ENCODE peak calls at places on chromosomes 7 and 10, in six cellular contexts. One of them, this sample, is unnamed.

GRCh38 chr10:89944138-89944537 is 242.7 kb downstream of the KIF20B start:
- DNase-seq in SJSA1: no peak
- DNase-seq in HCT116: no peak
- DNase-seq in MM.1S: no peak
- DNase-seq in tibial artery: no peak
- DNase-seq in GM23248: no peak
- DNase-seq in this sample: no peak

GRCh38 chr7:5488286-5488878 is 64.7 kb upstream of the TNRC18 start:
- DNase-seq in SJSA1: no peak
- DNase-seq in HCT116: no peak
- DNase-seq in MM.1S: no peak
- DNase-seq in tibial artery: no peak
- DNase-seq in GM23248: no peak
- DNase-seq in this sample: no peak

GRCh38 chr7:127582361-127582760 is 3.0 kb downstream of the GCC1 start:
- DNase-seq in SJSA1: no peak
- DNase-seq in HCT116: no peak
- DNase-seq in MM.1S: no peak
- DNase-seq in tibial artery: no peak
- DNase-seq in GM23248: no peak
- DNase-seq in this sample: peak; percentile 34

GRCh38 chr10:24665001-24665400 is 58.7 kb downstream of the ARHGAP21 start:
- DNase-seq in SJSA1: no peak
- DNase-seq in HCT116: no peak
- DNase-seq in MM.1S: no peak
- DNase-seq in tibial artery: no peak
- DNase-seq in GM23248: no peak
- DNase-seq in this sample: no peak

GRCh38 chr7:95950698-95951097 is 178.3 kb downstream of the DYNC1I1 start:
- DNase-seq in SJSA1: no peak
- DNase-seq in HCT116: no peak
- DNase-seq in MM.1S: no peak
- DNase-seq in tibial artery: no peak
- DNase-seq in GM23248: peak; percentile 70
- DNase-seq in this sample: no peak

GRCh38 chr7:28980504-28981281 is 22.6 kb upstream of the TRIL start:
- DNase-seq in SJSA1: no peak
- DNase-seq in HCT116: no peak
- DNase-seq in MM.1S: no peak
- DNase-seq in tibial artery: no peak
- DNase-seq in GM23248: peak; percentile 58
- DNase-seq in this sample: peak; percentile 51

GRCh38 chr7:61111-61510 is 131.3 kb upstream of the FAM20C start:
- DNase-seq in SJSA1: no peak
- DNase-seq in HCT116: no peak
- DNase-seq in MM.1S: no peak
- DNase-seq in tibial artery: no peak
- DNase-seq in GM23248: no peak
- DNase-seq in this sample: no peak

GRCh38 chr7:44854644-44855364 is 6.9 kb upstream of the H2AZ2 start:
- DNase-seq in SJSA1: no peak
- DNase-seq in HCT116: no peak
- DNase-seq in MM.1S: no peak
- DNase-seq in tibial artery: no peak
- DNase-seq in GM23248: peak; percentile 59
- DNase-seq in this sample: peak; percentile 57

GRCh38 chr7:50266893-50267386 is 37.6 kb upstream of the IKZF1 start:
- DNase-seq in SJSA1: no peak
- DNase-seq in HCT116: no peak
- DNase-seq in MM.1S: no peak
- DNase-seq in tibial artery: no peak
- DNase-seq in GM23248: no peak
- DNase-seq in this sample: no peak

GRCh38 chr7:727104-727805 is at the start of gene PRKAR1B:
- DNase-seq in SJSA1: peak; percentile 42
- DNase-seq in HCT116: no peak
- DNase-seq in MM.1S: peak; percentile 40
- DNase-seq in tibial artery: no peak
- DNase-seq in GM23248: peak; percentile 60
- DNase-seq in this sample: no peak

GRCh38 chr7:69608049-69608448 is 9.8 kb downstream of the AUTS2 start:
- DNase-seq in SJSA1: no peak
- DNase-seq in HCT116: no peak
- DNase-seq in MM.1S: no peak
- DNase-seq in tibial artery: no peak
- DNase-seq in GM23248: no peak
- DNase-seq in this sample: no peak

GRCh38 chr10:98382691-98383101 is 32.3 kb downstream of the PYROXD2 start:
- DNase-seq in SJSA1: no peak
- DNase-seq in HCT116: no peak
- DNase-seq in MM.1S: no peak
- DNase-seq in tibial artery: no peak
- DNase-seq in GM23248: peak; percentile 26
- DNase-seq in this sample: peak; percentile 37

GRCh38 chr7:3210531-3210930 is 90.5 kb upstream of the SDK1 start:
- DNase-seq in SJSA1: peak; percentile 18
- DNase-seq in HCT116: no peak
- DNase-seq in MM.1S: no peak
- DNase-seq in tibial artery: no peak
- DNase-seq in GM23248: no peak
- DNase-seq in this sample: no peak

GRCh38 chr7:85041599-85042216 is 145.1 kb downstream of the SEMA3D start:
- DNase-seq in SJSA1: peak; percentile 62
- DNase-seq in HCT116: peak; percentile 62
- DNase-seq in MM.1S: peak; percentile 50
- DNase-seq in tibial artery: peak; percentile 78
- DNase-seq in GM23248: peak; percentile 74
- DNase-seq in this sample: peak; percentile 79

GRCh38 chr7:128865996-128866877 is 3.6 kb downstream of the ATP6V1F start:
- DNase-seq in SJSA1: no peak
- DNase-seq in HCT116: no peak
- DNase-seq in MM.1S: no peak
- DNase-seq in tibial artery: no peak
- DNase-seq in GM23248: no peak
- DNase-seq in this sample: no peak

GRCh38 chr10:52778511-52779392 is 6.2 kb upstream of the MBL2 start:
- DNase-seq in SJSA1: no peak
- DNase-seq in HCT116: peak; percentile 24
- DNase-seq in MM.1S: no peak
- DNase-seq in tibial artery: peak; percentile 57
- DNase-seq in GM23248: peak; percentile 49
- DNase-seq in this sample: peak; percentile 57

GRCh38 chr7:49295136-49295535 is 370.8 kb downstream of the CDC14C start:
- DNase-seq in SJSA1: no peak
- DNase-seq in HCT116: no peak
- DNase-seq in MM.1S: peak; percentile 42
- DNase-seq in tibial artery: no peak
- DNase-seq in GM23248: peak; percentile 22
- DNase-seq in this sample: no peak

DNA sequence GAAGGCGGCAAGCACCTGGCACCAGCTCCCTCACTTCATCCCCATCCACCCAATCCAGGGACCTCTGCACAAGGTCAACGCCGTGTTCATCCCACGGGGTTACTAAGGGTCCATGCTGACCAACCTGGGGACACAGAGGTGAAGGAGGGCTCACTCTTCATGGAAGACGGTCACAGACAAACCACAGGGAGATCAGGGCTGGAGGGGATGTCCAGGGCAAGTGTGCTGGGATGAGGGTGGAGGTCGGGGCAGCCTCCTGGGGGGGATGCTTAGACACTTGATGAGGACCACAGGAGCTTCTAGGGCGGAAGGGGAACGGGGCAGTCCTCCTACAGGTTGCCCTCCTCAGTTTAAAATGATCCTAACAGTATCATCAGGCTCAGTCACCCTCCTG is 46.7 kb downstream of the FAM53B start:
- DNase-seq in SJSA1: no peak
- DNase-seq in HCT116: no peak
- DNase-seq in MM.1S: no peak
- DNase-seq in tibial artery: no peak
- DNase-seq in GM23248: no peak
- DNase-seq in this sample: no peak
- H3K4me1 ChIP-seq in SJSA1: no peaks in the 10 kb centered on the region
- H3K4me1 ChIP-seq in HCT116: no peaks in the 10 kb centered on the region
- H3K4me1 ChIP-seq in MM.1S: peaks cover 58% of the 10 kb centered on the region
- H3K4me1 ChIP-seq in tibial artery: no peaks in the 10 kb centered on the region
- H3K4me1 ChIP-seq in GM23248: no peaks in the 10 kb centered on the region
- H3K4me1 ChIP-seq in this sample: peaks cover 10% of the 10 kb centered on the region

DNA sequence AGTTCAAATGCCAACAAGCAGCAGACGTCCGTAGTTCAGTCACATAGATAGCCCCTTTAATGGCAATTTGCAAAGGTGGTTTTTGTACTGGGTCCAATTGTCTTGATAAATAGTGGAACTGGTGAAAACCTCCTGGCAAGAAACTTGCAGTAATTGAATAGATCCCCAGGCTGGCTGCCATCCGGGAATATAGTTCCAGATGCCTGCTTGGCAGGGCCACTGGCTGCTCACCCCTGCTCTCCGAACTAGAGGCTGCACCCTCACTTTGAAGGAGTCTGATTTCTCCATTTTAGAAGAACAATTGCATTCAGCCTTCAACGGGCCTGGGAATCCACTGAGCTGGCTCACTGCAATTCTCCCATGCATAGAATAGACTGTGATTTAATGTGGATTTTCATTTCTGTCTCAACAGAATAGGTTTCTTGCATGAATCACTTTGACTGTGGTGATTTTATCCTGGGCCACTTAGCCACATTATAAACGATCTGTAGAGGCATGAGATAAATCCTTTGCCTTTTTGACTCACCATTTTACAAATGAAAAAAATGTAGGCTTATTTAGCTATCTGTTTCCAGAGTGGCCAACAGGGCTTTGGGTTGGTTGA is 35.9 kb upstream of the ELMO1 start:
- DNase-seq in SJSA1: no peak
- DNase-seq in HCT116: no peak
- DNase-seq in MM.1S: no peak
- DNase-seq in tibial artery: no peak
- DNase-seq in GM23248: no peak
- DNase-seq in this sample: no peak
- H3K4me1 ChIP-seq in SJSA1: no peaks in the 10 kb centered on the region
- H3K4me1 ChIP-seq in HCT116: no peaks in the 10 kb centered on the region
- H3K4me1 ChIP-seq in MM.1S: peaks cover 4% of the 10 kb centered on the region
- H3K4me1 ChIP-seq in tibial artery: no peaks in the 10 kb centered on the region
- H3K4me1 ChIP-seq in GM23248: no peaks in the 10 kb centered on the region
- H3K4me1 ChIP-seq in this sample: no peaks in the 10 kb centered on the region

DNA sequence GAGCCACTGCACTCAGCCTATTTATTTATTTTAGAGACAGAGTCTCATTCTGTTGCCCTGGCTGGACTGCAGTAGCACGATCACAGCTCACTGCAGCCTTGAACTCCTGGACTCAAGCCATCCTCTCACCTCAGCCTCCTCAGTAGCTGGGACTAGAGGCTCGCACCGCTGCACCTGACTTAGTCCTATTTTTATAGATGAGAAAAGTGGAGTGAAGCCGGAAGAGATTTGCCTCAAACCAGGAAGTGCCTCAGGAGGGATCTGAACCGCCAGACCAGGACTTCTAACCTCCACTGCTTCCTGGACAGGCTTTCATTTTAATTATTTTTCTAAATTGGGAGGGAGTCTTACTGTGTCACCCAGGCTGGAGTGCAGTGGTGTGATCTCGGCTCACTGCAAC is 17.5 kb upstream of the CLIP2 start:
- DNase-seq in SJSA1: no peak
- DNase-seq in HCT116: no peak
- DNase-seq in MM.1S: peak; percentile 24
- DNase-seq in tibial artery: no peak
- DNase-seq in GM23248: no peak
- DNase-seq in this sample: no peak
- H3K4me1 ChIP-seq in SJSA1: peaks cover 38% of the 10 kb centered on the region
- H3K4me1 ChIP-seq in HCT116: peaks cover 37% of the 10 kb centered on the region
- H3K4me1 ChIP-seq in MM.1S: no peaks in the 10 kb centered on the region
- H3K4me1 ChIP-seq in tibial artery: no peaks in the 10 kb centered on the region
- H3K4me1 ChIP-seq in GM23248: peaks cover 18% of the 10 kb centered on the region
- H3K4me1 ChIP-seq in this sample: peaks cover 7% of the 10 kb centered on the region

GRCh38 chr7:16636533-16637173 is 8.9 kb downstream of the ANKMY2 start:
- DNase-seq in SJSA1: no peak
- DNase-seq in HCT116: no peak
- DNase-seq in MM.1S: no peak
- DNase-seq in tibial artery: no peak
- DNase-seq in GM23248: peak; percentile 26
- DNase-seq in this sample: peak; percentile 59

GRCh38 chr7:16638282-16639265 is 7.0 kb downstream of the ANKMY2 start:
- DNase-seq in SJSA1: no peak
- DNase-seq in HCT116: no peak
- DNase-seq in MM.1S: no peak
- DNase-seq in tibial artery: no peak
- DNase-seq in GM23248: no peak
- DNase-seq in this sample: no peak

GRCh38 chr7:16637279-16637795 is 8.2 kb downstream of the ANKMY2 start:
- DNase-seq in SJSA1: no peak
- DNase-seq in HCT116: no peak
- DNase-seq in MM.1S: no peak
- DNase-seq in tibial artery: no peak
- DNase-seq in GM23248: no peak
- DNase-seq in this sample: peak; percentile 11

GRCh38 chr7:16630654-16631053 is 14.9 kb downstream of the ANKMY2 start:
- DNase-seq in SJSA1: no peak
- DNase-seq in HCT116: no peak
- DNase-seq in MM.1S: no peak
- DNase-seq in tibial artery: no peak
- DNase-seq in GM23248: no peak
- DNase-seq in this sample: no peak

GRCh38 chr7:16634292-16634738 is 11.2 kb downstream of the ANKMY2 start:
- DNase-seq in SJSA1: no peak
- DNase-seq in HCT116: no peak
- DNase-seq in MM.1S: no peak
- DNase-seq in tibial artery: peak; percentile 70
- DNase-seq in GM23248: no peak
- DNase-seq in this sample: peak; percentile 71
- H3K4me1 ChIP-seq in SJSA1: no peaks in the 10 kb centered on the region
- H3K4me1 ChIP-seq in HCT116: no peaks in the 10 kb centered on the region
- H3K4me1 ChIP-seq in MM.1S: no peaks in the 10 kb centered on the region
- H3K4me1 ChIP-seq in tibial artery: no peaks in the 10 kb centered on the region
- H3K4me1 ChIP-seq in GM23248: peaks cover 10% of the 10 kb centered on the region
- H3K4me1 ChIP-seq in this sample: peaks cover 5% of the 10 kb centered on the region

DNA sequence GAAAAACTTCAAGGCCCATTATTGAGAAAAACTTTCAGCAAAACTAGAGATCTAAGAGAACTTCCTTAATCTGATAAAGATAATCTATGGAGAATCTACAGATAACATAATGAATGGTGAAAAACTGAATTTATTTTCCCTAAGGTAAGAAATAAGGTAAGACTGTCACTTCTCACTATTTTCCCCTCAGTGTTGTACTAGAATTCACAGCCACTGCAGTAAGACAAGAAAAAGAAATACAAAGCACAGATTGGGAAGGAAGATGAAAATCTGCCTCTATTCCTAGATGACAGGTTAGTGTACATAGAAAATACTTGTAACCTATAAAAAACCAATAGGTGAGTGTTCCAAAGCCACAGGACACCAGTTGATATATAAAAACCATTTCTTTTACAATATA is 220.7 kb upstream of the SHH start:
- DNase-seq in SJSA1: no peak
- DNase-seq in HCT116: no peak
- DNase-seq in MM.1S: no peak
- DNase-seq in tibial artery: no peak
- DNase-seq in GM23248: no peak
- DNase-seq in this sample: no peak
- H3K4me1 ChIP-seq in SJSA1: no peaks in the 10 kb centered on the region
- H3K4me1 ChIP-seq in HCT116: no peaks in the 10 kb centered on the region
- H3K4me1 ChIP-seq in MM.1S: no peaks in the 10 kb centered on the region
- H3K4me1 ChIP-seq in tibial artery: no peaks in the 10 kb centered on the region
- H3K4me1 ChIP-seq in GM23248: no peaks in the 10 kb centered on the region
- H3K4me1 ChIP-seq in this sample: no peaks in the 10 kb centered on the region

This sample was measured in fibroblast of lung.